ENCODE peak calls at places on chromosomes 5 and 9, in seven cellular contexts. T, Y, A, F, D, I and P are unnamed samples.

GRCh38 chr5:147750065-147750464 is 32.5 kb downstream of the JAKMIP2 start:
- DNase-seq in T (no peak), F (no peak), D (no peak), Y (no peak), A (no peak), I (no peak), P (no peak)

GRCh38 chr5:170451764-170452365 is 52.0 kb upstream of the KCNIP1 start:
- DNase-seq in T (no peak), D (no peak), Y (no peak), A (no peak), I (no peak), F (no peak), P (peak; percentile 32)

GRCh38 chr5:63613430-63613829 is 348.8 kb downstream of the HTR1A start:
- DNase-seq in A (no peak), T (no peak), I (no peak), F (no peak), Y (no peak), D (no peak), P (no peak)

GRCh38 chr9:135301271-135302263 is 178.0 kb upstream of the PPP1R26 start:
- DNase-seq in T (no peak), I (no peak), A (no peak), D (no peak), Y (no peak), F (no peak), P (peak; percentile 81)

GRCh38 chr5:39019231-39019630 is 55.0 kb downstream of the RICTOR start:
- DNase-seq in A (no peak), T (no peak), F (no peak), Y (no peak), D (no peak), I (no peak), P (no peak)

GRCh38 chr9:37944671-37945481 is 40.9 kb upstream of the SLC25A51 start:
- DNase-seq in Y (no peak), I (no peak), A (no peak), F (no peak), T (no peak), D (peak; percentile 75), P (no peak)

GRCh38 chr9:112731971-112732370 is 14.1 kb upstream of the INIP start:
- DNase-seq in F (no peak), I (no peak), Y (no peak), T (no peak), A (no peak), D (no peak), P (no peak)

GRCh38 chr5:72815580-72816296 is 723 bp upstream of the TNPO1 start:
- DNase-seq in A (no peak), F (no peak), Y (no peak), I (no peak), T (no peak), D (no peak), P (no peak)

GRCh38 chr9:2962471-2963172 is 118.7 kb upstream of the PUM3 start:
- DNase-seq in T (no peak), I (no peak), D (no peak), Y (no peak), A (no peak), F (no peak), P (no peak)

GRCh38 chr9:33443047-33443446 is 4.3 kb downstream of the AQP3 start:
- DNase-seq in T (no peak), Y (no peak), D (no peak), I (no peak), A (no peak), F (no peak), P (no peak)

GRCh38 chr5:113115061-113115460 is 138.5 kb downstream of the DCP2 start:
- DNase-seq in T (no peak), I (no peak), Y (no peak), A (no peak), D (no peak), F (no peak), P (no peak)

GRCh38 chr5:120552638-120553037 is 88.5 kb downstream of the PRR16 start:
- DNase-seq in Y (no peak), D (no peak), A (no peak), I (no peak), T (no peak), F (no peak), P (no peak)

GRCh38 chr5:120734033-120734432 is 269.9 kb downstream of the PRR16 start:
- DNase-seq in I (no peak), T (no peak), D (no peak), F (no peak), A (peak; percentile 5), Y (no peak), P (no peak)

GRCh38 chr5:14581333-14581890 is at the start of gene OTULINL:
- DNase-seq in F (peak; percentile 83), A (peak; percentile 91), T (peak; percentile 88), Y (peak; percentile 92), D (peak; percentile 90), I (peak; percentile 90), P (peak; percentile 92)

GRCh38 chr9:69323886-69324285 is 1.1 kb upstream of the ENTREP1 start:
- DNase-seq in F (no peak), T (no peak), I (no peak), A (no peak), D (no peak), Y (no peak), P (no peak)

GRCh38 chr9:128382261-128382660 is 11.1 kb downstream of the URM1 start:
- DNase-seq in F (no peak), Y (no peak), A (no peak), T (no peak), I (no peak), D (no peak), P (no peak)
- TF ChIP-seq CTCF in F (no peak), Y (no peak), A (no peak), T (no peak), I (no peak), D (no peak), P (no peak)

DNA sequence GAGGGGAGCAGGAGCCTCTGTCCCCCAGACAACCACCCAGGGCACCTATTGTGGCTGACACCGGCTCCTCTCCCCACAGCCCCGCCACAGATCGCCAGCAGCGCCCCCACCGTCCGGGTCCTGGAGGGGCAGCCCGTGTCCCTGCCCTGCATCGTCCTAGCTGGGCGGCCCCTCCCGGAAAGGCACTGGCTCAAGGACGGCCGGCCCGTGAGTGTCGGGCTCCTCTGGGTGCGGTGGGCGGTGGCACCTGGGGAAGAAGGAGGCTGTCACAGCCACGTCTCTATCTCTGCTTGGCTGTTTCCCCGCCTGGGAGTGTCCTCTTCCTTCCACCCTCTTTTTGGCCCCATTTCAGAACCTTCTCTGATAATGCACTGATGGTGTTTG is 55.1 kb downstream of the HMCN2 start:
- DNase-seq in Y (no peak), T (no peak), A (peak; percentile 42), I (no peak), F (no peak), D (peak; percentile 26), P (no peak)
- TF ChIP-seq CTCF in Y (no peak), T (no peak), A (no peak), I (no peak), F (no peak), D (peak; percentile 23), P (no peak)

GRCh38 chr5:138469540-138470321 is 4.5 kb downstream of the EGR1 start:
- DNase-seq in D (no peak), I (no peak), A (no peak), F (no peak), T (peak; percentile 41), Y (no peak), P (peak; percentile 94)

GRCh38 chr5:138468133-138468965 is 3.1 kb downstream of the EGR1 start:
- DNase-seq in A (no peak), I (no peak), T (no peak), Y (no peak), F (no peak), D (no peak), P (no peak)

GRCh38 chr5:138468966-138469539 is 3.8 kb downstream of the EGR1 start:
- DNase-seq in F (no peak), I (no peak), Y (no peak), A (no peak), T (no peak), D (no peak), P (no peak)

GRCh38 chr5:138472353-138472752 is 7.1 kb downstream of the EGR1 start:
- DNase-seq in Y (no peak), D (no peak), T (no peak), A (no peak), F (no peak), I (no peak), P (no peak)

DNA sequence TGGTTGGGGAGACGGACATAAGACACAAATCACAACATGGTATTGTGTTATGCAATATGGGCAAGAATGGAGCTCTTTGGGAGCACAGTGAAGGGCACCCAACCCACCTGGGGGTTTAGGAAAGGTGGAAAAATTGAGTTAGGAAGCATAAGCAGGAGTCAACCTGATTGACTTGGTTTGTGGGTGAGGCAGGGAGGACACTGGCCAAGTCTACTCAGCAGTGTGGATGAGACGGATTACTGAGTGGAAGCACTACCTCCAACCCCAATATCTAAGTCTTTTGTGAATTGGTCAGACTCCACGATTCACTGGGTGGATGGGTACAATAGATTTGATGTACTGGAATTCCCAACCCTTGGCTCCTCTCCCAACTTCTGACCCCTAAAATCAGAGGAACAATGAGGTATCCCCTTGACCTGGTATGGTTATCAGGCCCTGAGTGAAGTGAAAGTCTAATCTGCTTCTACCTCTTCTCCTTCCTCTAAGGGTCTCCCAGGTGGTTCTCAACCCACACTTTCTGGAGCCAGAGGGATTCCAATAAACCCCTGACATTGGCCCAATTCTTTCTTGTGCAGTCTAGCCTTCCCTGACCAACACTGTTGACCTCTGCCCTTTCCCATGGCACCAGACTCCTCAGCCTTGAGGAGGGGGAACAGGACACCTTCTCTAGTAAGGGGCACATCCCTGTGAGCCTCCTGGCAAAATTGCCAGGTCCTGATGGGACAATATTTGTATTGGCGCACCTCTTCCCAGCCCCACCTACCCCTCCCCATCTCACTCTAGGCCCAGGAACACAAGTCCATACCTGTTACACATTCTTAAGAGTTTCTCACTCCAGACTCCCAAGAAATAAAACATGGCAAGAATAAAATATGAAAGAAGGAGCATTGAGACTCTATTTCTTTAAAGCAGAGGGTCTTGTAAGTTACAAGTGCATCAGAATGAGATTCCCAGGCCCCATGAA is 5.3 kb downstream of the EGR1 start:
- DNase-seq in A (no peak), T (no peak), D (no peak), I (no peak), F (no peak), Y (no peak), P (no peak)
- TF ChIP-seq CTCF in A (no peak), T (no peak), D (no peak), I (no peak), F (no peak), Y (no peak), P (no peak)

GRCh38 chr9:100324594-100325200 is 28.0 kb downstream of the TEX10 start:
- DNase-seq in A (no peak), F (peak; percentile 69), T (no peak), I (no peak), D (peak; percentile 24), Y (no peak), P (no peak)
- TF ChIP-seq CTCF in A (no peak), F (peak; percentile 89), T (peak; percentile 71), I (peak; percentile 51), D (peak; percentile 52), Y (no peak), P (peak; percentile 64)